ENCODE peak calls at places on chromosome 22, in five cellular contexts. One of them, this sample, is unnamed.

GRCh38 chr22:49930596-49931412 is 12.4 kb downstream of the CRELD2 start:
- DNase-seq in AG09309: peak; percentile 24
- DNase-seq in cortex of kidney: no peak
- DNase-seq in non-pigmented ciliary epithelial cell: no peak
- DNase-seq in NCI-H2171: no peak
- DNase-seq in this sample: peak; percentile 81

GRCh38 chr22:30004689-30005088 is 75.6 kb upstream of the HORMAD2 start:
- DNase-seq in NCI-H2171: no peak
- DNase-seq in non-pigmented ciliary epithelial cell: no peak
- DNase-seq in AG09309: no peak
- DNase-seq in cortex of kidney: no peak
- DNase-seq in this sample: no peak

GRCh38 chr22:25492950-25493790 is 71.3 kb upstream of the GRK3 start:
- DNase-seq in NCI-H2171: peak; percentile 97
- DNase-seq in AG09309: no peak
- DNase-seq in cortex of kidney: no peak
- DNase-seq in non-pigmented ciliary epithelial cell: no peak
- DNase-seq in this sample: no peak

GRCh38 chr22:19400881-19401280 is 30.7 kb downstream of the HIRA start:
- DNase-seq in AG09309: no peak
- DNase-seq in non-pigmented ciliary epithelial cell: no peak
- DNase-seq in NCI-H2171: no peak
- DNase-seq in cortex of kidney: no peak
- DNase-seq in this sample: no peak

GRCh38 chr22:48338793-48339705 is 1488.6 kb downstream of the BRD1 start:
- DNase-seq in NCI-H2171: no peak
- DNase-seq in cortex of kidney: no peak
- DNase-seq in non-pigmented ciliary epithelial cell: no peak
- DNase-seq in AG09309: no peak
- DNase-seq in this sample: no peak

GRCh38 chr22:29078869-29079207 is 6.0 kb downstream of the KREMEN1 start:
- DNase-seq in NCI-H2171: no peak
- DNase-seq in AG09309: no peak
- DNase-seq in cortex of kidney: no peak
- DNase-seq in non-pigmented ciliary epithelial cell: no peak
- DNase-seq in this sample: no peak

GRCh38 chr22:49996192-49996531 is 16.4 kb downstream of the IL17REL start:
- DNase-seq in non-pigmented ciliary epithelial cell: no peak
- DNase-seq in cortex of kidney: no peak
- DNase-seq in NCI-H2171: no peak
- DNase-seq in AG09309: no peak
- DNase-seq in this sample: no peak

GRCh38 chr22:24937114-24937513 is 9.4 kb downstream of the LHFPL7 start:
- DNase-seq in AG09309: no peak
- DNase-seq in non-pigmented ciliary epithelial cell: no peak
- DNase-seq in cortex of kidney: no peak
- DNase-seq in NCI-H2171: no peak
- DNase-seq in this sample: no peak

GRCh38 chr22:42432818-42433217 is 615 bp upstream of the NFAM1 start:
- DNase-seq in non-pigmented ciliary epithelial cell: no peak
- DNase-seq in NCI-H2171: no peak
- DNase-seq in AG09309: no peak
- DNase-seq in cortex of kidney: no peak
- DNase-seq in this sample: no peak

GRCh38 chr22:27463121-27463520 is 338.4 kb downstream of the MN1 start:
- DNase-seq in AG09309: no peak
- DNase-seq in non-pigmented ciliary epithelial cell: no peak
- DNase-seq in cortex of kidney: no peak
- DNase-seq in NCI-H2171: no peak
- DNase-seq in this sample: no peak

GRCh38 chr22:19360300-19360792 is 68.8 kb upstream of the CLTCL1 start:
- DNase-seq in cortex of kidney: no peak
- DNase-seq in non-pigmented ciliary epithelial cell: no peak
- DNase-seq in AG09309: no peak
- DNase-seq in NCI-H2171: no peak
- DNase-seq in this sample: no peak

GRCh38 chr22:47092896-47093311 is 330.5 kb downstream of the TBC1D22A start:
- DNase-seq in cortex of kidney: no peak
- DNase-seq in AG09309: peak; percentile 28
- DNase-seq in non-pigmented ciliary epithelial cell: no peak
- DNase-seq in NCI-H2171: no peak
- DNase-seq in this sample: no peak

GRCh38 chr22:22111267-22111751 is 128.7 kb upstream of the TOP3B start:
- DNase-seq in NCI-H2171: no peak
- DNase-seq in non-pigmented ciliary epithelial cell: peak; percentile 71
- DNase-seq in cortex of kidney: no peak
- DNase-seq in AG09309: no peak
- DNase-seq in this sample: no peak

GRCh38 chr22:44846726-44847275 is 94.4 kb downstream of the ARHGAP8 start:
- DNase-seq in AG09309: no peak
- DNase-seq in non-pigmented ciliary epithelial cell: no peak
- DNase-seq in NCI-H2171: no peak
- DNase-seq in cortex of kidney: no peak
- DNase-seq in this sample: no peak

GRCh38 chr22:37464181-37464580 is 22.0 kb downstream of the MFNG start:
- DNase-seq in NCI-H2171: peak; percentile 82
- DNase-seq in non-pigmented ciliary epithelial cell: no peak
- DNase-seq in cortex of kidney: no peak
- DNase-seq in AG09309: no peak
- DNase-seq in this sample: no peak

GRCh38 chr22:43238526-43239006 is 51.6 kb upstream of the TTLL12 start:
- DNase-seq in non-pigmented ciliary epithelial cell: no peak
- DNase-seq in NCI-H2171: no peak
- DNase-seq in AG09309: no peak
- DNase-seq in cortex of kidney: no peak
- DNase-seq in this sample: no peak

GRCh38 chr22:30277547-30278344 is 11.1 kb upstream of the OSM start:
- DNase-seq in NCI-H2171: no peak
- DNase-seq in cortex of kidney: no peak
- DNase-seq in AG09309: peak; percentile 78
- DNase-seq in non-pigmented ciliary epithelial cell: no peak
- DNase-seq in this sample: no peak

GRCh38 chr22:41240377-41241132 is at the start of gene CHADL:
- DNase-seq in non-pigmented ciliary epithelial cell: no peak
- DNase-seq in AG09309: no peak
- DNase-seq in cortex of kidney: no peak
- DNase-seq in NCI-H2171: no peak
- DNase-seq in this sample: no peak

GRCh38 chr22:35651085-35651484 is 2.8 kb downstream of the APOL6 start:
- DNase-seq in NCI-H2171: no peak
- DNase-seq in non-pigmented ciliary epithelial cell: no peak
- DNase-seq in cortex of kidney: no peak
- DNase-seq in AG09309: no peak
- DNase-seq in this sample: no peak

GRCh38 chr22:46732513-46732912 is 5.5 kb downstream of the CERK start:
- DNase-seq in AG09309: no peak
- DNase-seq in non-pigmented ciliary epithelial cell: no peak
- DNase-seq in cortex of kidney: no peak
- DNase-seq in NCI-H2171: no peak
- DNase-seq in this sample: no peak

GRCh38 chr22:38172489-38173155 is 9.0 kb downstream of the PLA2G6 start:
- DNase-seq in AG09309: no peak
- DNase-seq in NCI-H2171: no peak
- DNase-seq in cortex of kidney: no peak
- DNase-seq in non-pigmented ciliary epithelial cell: no peak
- DNase-seq in this sample: no peak

GRCh38 chr22:37095113-37095512 is 14.4 kb downstream of the TMPRSS6 start:
- DNase-seq in cortex of kidney: no peak
- DNase-seq in non-pigmented ciliary epithelial cell: no peak
- DNase-seq in NCI-H2171: no peak
- DNase-seq in AG09309: no peak
- DNase-seq in this sample: no peak

GRCh38 chr22:26168199-26168915 is 905 bp upstream of the SEZ6L start:
- DNase-seq in non-pigmented ciliary epithelial cell: no peak
- DNase-seq in cortex of kidney: no peak
- DNase-seq in NCI-H2171: peak; percentile 22
- DNase-seq in AG09309: no peak
- DNase-seq in this sample: no peak

GRCh38 chr22:39592104-39593060 is 21.8 kb downstream of the CACNA1I start:
- DNase-seq in cortex of kidney: no peak
- DNase-seq in AG09309: peak; percentile 20
- DNase-seq in NCI-H2171: no peak
- DNase-seq in non-pigmented ciliary epithelial cell: peak; percentile 44
- DNase-seq in this sample: no peak

GRCh38 chr22:27453688-27454087 is 347.9 kb downstream of the MN1 start:
- DNase-seq in NCI-H2171: no peak
- DNase-seq in cortex of kidney: no peak
- DNase-seq in non-pigmented ciliary epithelial cell: no peak
- DNase-seq in AG09309: no peak
- DNase-seq in this sample: no peak

GRCh38 chr22:31343235-31344191 is 2.6 kb downstream of the PATZ1 start:
- DNase-seq in AG09309: no peak
- DNase-seq in cortex of kidney: no peak
- DNase-seq in NCI-H2171: no peak
- DNase-seq in non-pigmented ciliary epithelial cell: no peak
- DNase-seq in this sample: no peak

GRCh38 chr22:33748714-33749113 is 171.6 kb downstream of the LARGE1 start:
- DNase-seq in AG09309: no peak
- DNase-seq in cortex of kidney: no peak
- DNase-seq in non-pigmented ciliary epithelial cell: no peak
- DNase-seq in NCI-H2171: no peak
- DNase-seq in this sample: no peak